ENCODE peak calls at places on chromosomes 11 and 22, in nine cellular contexts. B, W, O, K, V, Q, E, A and N are unnamed samples.

GRCh38 chr11:44817207-44817944 is 90.6 kb downstream of the TSPAN18 start:
- DNase-seq in B (no peak), W (no peak), O (no peak), K (no peak), V (peak; percentile 48), Q (no peak), E (no peak), A (no peak), N (no peak)

GRCh38 chr22:35611891-35612576 is 5.1 kb downstream of the MB start:
- DNase-seq in B (no peak), W (no peak), O (no peak), K (no peak), V (no peak), Q (no peak), E (no peak), A (no peak), N (no peak)

GRCh38 chr22:33922268-33922667 is 2.0 kb upstream of the LARGE1 start:
- DNase-seq in B (no peak), W (peak; percentile 90), O (no peak), K (peak; percentile 27), V (peak; percentile 73), Q (peak; percentile 34), E (peak; percentile 67), A (no peak), N (no peak)

GRCh38 chr11:69310934-69311766 is 17.2 kb downstream of the MYEOV start:
- DNase-seq in B (no peak), W (no peak), O (no peak), K (peak; percentile 26), V (no peak), Q (no peak), E (no peak), A (no peak), N (no peak)

GRCh38 chr22:23315341-23315917 is 135.1 kb downstream of the BCR start:
- DNase-seq in B (no peak), W (peak; percentile 75), O (no peak), K (peak; percentile 67), V (peak; percentile 64), Q (peak; percentile 64), E (peak; percentile 75), A (no peak), N (peak; percentile 24)

GRCh38 chr11:99822846-99823565 is 802.3 kb downstream of the CNTN5 start:
- DNase-seq in B (no peak), W (no peak), O (no peak), K (no peak), V (no peak), Q (no peak), E (no peak), A (no peak), N (no peak)

GRCh38 chr11:65129649-65130441 is 4.5 kb downstream of the SYVN1 start:
- DNase-seq in B (no peak), W (no peak), O (no peak), K (no peak), V (no peak), Q (no peak), E (no peak), A (no peak), N (no peak)

GRCh38 chr11:59040607-59041006 is 45.5 kb upstream of the GLYATL1B start:
- DNase-seq in B (no peak), W (no peak), O (no peak), K (no peak), V (no peak), Q (no peak), E (no peak), A (no peak), N (no peak)

GRCh38 chr11:67435031-67435726 is 2.3 kb downstream of the PTPRCAP start:
- DNase-seq in B (no peak), W (no peak), O (no peak), K (no peak), V (no peak), Q (no peak), E (no peak), A (no peak), N (no peak)
- H3K4me3 ChIP-seq in B (no peak overlapping the region), W (no peak overlapping the region), O (peak overlapping the region; percentile 100), K (no peak overlapping the region), V (no peak overlapping the region), Q (no peak overlapping the region), E (no peak overlapping the region), A (peak overlapping the region; percentile 95), N (peak overlapping the region; percentile 98)

GRCh38 chr11:134275534-134276395 is at the start of gene GLB1L3:
- DNase-seq in B (no peak), W (peak; percentile 76), O (peak; percentile 79), K (peak; percentile 63), V (peak; percentile 60), Q (peak; percentile 25), E (no peak), A (peak; percentile 63), N (peak; percentile 78)

GRCh38 chr11:134278356-134278755 is 2.2 kb downstream of the GLB1L3 start:
- DNase-seq in B (peak; percentile 14), W (no peak), O (no peak), K (no peak), V (no peak), Q (no peak), E (peak; percentile 34), A (no peak), N (no peak)

GRCh38 chr11:134275188-134275533 is 1.0 kb upstream of the GLB1L3 start:
- DNase-seq in B (no peak), W (no peak), O (no peak), K (no peak), V (no peak), Q (no peak), E (no peak), A (no peak), N (no peak)

GRCh38 chr11:134276396-134277175 is 407 bp downstream of the GLB1L3 start:
- DNase-seq in B (no peak), W (peak; percentile 56), O (no peak), K (no peak), V (peak; percentile 5), Q (no peak), E (no peak), A (no peak), N (no peak)

DNA sequence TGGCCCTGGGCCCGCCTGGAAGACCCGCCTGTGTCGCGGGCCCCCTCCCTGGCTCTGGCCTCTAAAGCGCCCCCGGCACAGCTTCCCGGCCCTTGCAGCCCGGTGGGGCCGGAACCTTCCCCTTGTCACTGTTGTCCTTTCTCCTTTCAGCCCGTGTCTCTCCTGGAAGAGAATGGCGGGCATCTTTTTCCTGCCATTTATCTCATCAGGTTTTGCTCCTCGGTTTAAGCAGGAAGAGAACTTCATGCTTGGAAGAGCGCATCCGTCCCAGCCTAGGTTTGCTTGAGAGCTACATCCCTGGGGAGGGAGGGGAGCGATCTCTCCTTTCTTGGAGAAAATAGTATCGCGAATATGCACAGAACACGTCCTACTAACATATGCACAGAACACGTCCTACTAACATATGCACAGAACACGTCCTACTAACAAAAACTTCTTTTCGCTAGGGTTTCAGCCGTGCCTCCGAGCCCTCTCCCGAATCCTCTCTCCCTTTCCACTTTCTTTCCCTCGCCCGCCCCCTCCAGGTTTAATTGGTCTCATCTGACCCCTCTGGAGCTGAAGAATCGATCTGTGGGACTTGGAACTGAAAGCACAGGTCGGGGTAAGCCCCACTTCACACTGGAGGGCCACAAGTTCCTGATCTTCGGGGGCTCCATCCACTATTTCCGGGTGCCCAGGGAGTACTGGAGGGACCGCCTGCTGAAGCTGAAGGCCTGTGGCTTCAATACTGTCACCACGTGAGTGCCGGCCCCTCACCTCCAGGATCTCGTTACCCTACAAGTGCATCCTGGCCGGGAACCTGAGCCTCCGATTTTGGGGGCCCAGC is 1.2 kb downstream of the GLB1L3 start:
- DNase-seq in B (no peak), W (peak; percentile 50), O (no peak), K (no peak), V (peak; percentile 10), Q (no peak), E (peak; percentile 32), A (no peak), N (no peak)
- H3K27me3 ChIP-seq in B (peaks cover 3% of the 10 kb centered on the region), W (peaks cover 67% of the 10 kb centered on the region), O (no peaks in the 10 kb centered on the region), K (peaks cover 3% of the 10 kb centered on the region), V (peaks cover 77% of the 10 kb centered on the region), Q (no peaks in the 10 kb centered on the region), E (peaks cover 30% of the 10 kb centered on the region), A (no peaks in the 10 kb centered on the region), N (no peaks in the 10 kb centered on the region)

GRCh38 chr11:63476618-63477017 is 14.3 kb downstream of the PLAAT5 start:
- DNase-seq in B (no peak), W (no peak), O (no peak), K (no peak), V (no peak), Q (no peak), E (no peak), A (no peak), N (no peak)

GRCh38 chr11:63478896-63479295 is 12.1 kb downstream of the PLAAT5 start:
- DNase-seq in B (peak; percentile 60), W (peak; percentile 71), O (peak; percentile 71), K (peak; percentile 44), V (peak; percentile 78), Q (peak; percentile 60), E (peak; percentile 61), A (peak; percentile 6), N (peak; percentile 59)

GRCh38 chr11:63485777-63486176 is 5.2 kb downstream of the PLAAT5 start:
- DNase-seq in B (no peak), W (no peak), O (no peak), K (no peak), V (no peak), Q (no peak), E (no peak), A (no peak), N (no peak)

DNA sequence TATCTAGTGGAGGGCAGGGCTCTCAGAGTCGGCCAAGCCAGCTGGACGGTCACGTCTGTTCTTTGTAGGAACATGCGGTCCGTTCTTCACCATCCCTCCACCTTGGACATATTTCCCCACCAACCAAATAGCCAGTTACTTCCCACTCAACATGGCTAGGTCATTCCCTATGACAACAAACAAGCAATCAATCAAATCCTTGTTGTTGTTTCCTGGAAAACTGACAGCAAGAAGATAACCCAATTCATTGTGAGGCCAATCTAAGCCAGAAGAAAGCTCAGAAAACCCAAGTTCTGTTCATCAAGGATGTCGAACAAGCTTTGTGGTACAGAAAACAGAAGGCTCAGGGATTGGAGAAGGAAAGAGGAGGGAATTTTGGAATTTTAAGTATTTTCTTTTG is 10.9 kb downstream of the PLAAT5 start:
- DNase-seq in B (no peak), W (no peak), O (no peak), K (no peak), V (no peak), Q (no peak), E (no peak), A (no peak), N (no peak)
- H3K9me3 ChIP-seq in B (no peaks in the 10 kb centered on the region), W (no peaks in the 10 kb centered on the region), O (no peaks in the 10 kb centered on the region), K (no peaks in the 10 kb centered on the region), V (no peaks in the 10 kb centered on the region), Q (no peaks in the 10 kb centered on the region), E (peaks cover 15% of the 10 kb centered on the region), A (no peaks in the 10 kb centered on the region), N (peaks cover 6% of the 10 kb centered on the region)

GRCh38 chr11:70782401-70782913 is 384.1 kb downstream of the CTTN start:
- DNase-seq in B (no peak), W (no peak), O (no peak), K (no peak), V (no peak), Q (no peak), E (no peak), A (no peak), N (no peak)

GRCh38 chr11:70776914-70777532 is 378.7 kb downstream of the CTTN start:
- DNase-seq in B (no peak), W (no peak), O (no peak), K (no peak), V (no peak), Q (no peak), E (no peak), A (no peak), N (no peak)

GRCh38 chr11:70778828-70779365 is 380.6 kb downstream of the CTTN start:
- DNase-seq in B (no peak), W (peak; percentile 14), O (no peak), K (no peak), V (no peak), Q (no peak), E (no peak), A (no peak), N (no peak)

GRCh38 chr11:70780246-70780535 is 381.9 kb downstream of the CTTN start:
- DNase-seq in B (no peak), W (no peak), O (no peak), K (no peak), V (no peak), Q (no peak), E (no peak), A (no peak), N (no peak)

GRCh38 chr11:70779433-70780245 is 381.3 kb downstream of the CTTN start:
- DNase-seq in B (no peak), W (no peak), O (no peak), K (no peak), V (peak; percentile 8), Q (no peak), E (no peak), A (no peak), N (no peak)
- H3K4me3 ChIP-seq in B (no peak overlapping the region), W (no peak overlapping the region), O (no peak overlapping the region), K (no peak overlapping the region), V (no peak overlapping the region), Q (no peak overlapping the region), E (no peak overlapping the region), A (no peak overlapping the region), N (no peak overlapping the region)